ENCODE peak calls at places on chromosomes 1 and 21, in six cellular contexts. A is activated CD4-positive, alpha-beta T cell treated with anti-CD3 and anti-CD28 coated beads, Interleukin-2, amount 50 U/mL, for 1 hour; V is stimulated activated CD4-positive, alpha-beta T cell treated with anti-CD3 and anti-CD28 coated beads, TNF-alpha, amount 100 ng/mL, for 1 hour; S is NAMALWA; F is left cardiac atrium; J is erythroblast. W is an unnamed sample.

GRCh38 chr1:160237558-160237957 is 24.8 kb downstream of the DCAF8 start:
- DNase-seq in J (no peak), F (no peak), A (no peak), V (no peak), S (no peak), W (no peak)

GRCh38 chr21:25428537-25428936 is 178.7 kb downstream of the MRPL39 start:
- DNase-seq in S (no peak), V (no peak), F (no peak), A (no peak), J (no peak), W (no peak)

GRCh38 chr1:93919780-93920179 is 10.6 kb upstream of the GCLM start:
- DNase-seq in V (no peak), A (no peak), J (no peak), S (no peak), F (no peak), W (no peak)

GRCh38 chr1:181073638-181074037 is 14.9 kb upstream of the IER5 start:
- DNase-seq in J (no peak), V (no peak), S (no peak), F (no peak), A (no peak), W (peak)

GRCh38 chr1:24893431-24893830 is 36.6 kb downstream of the RUNX3 start:
- DNase-seq in J (no peak), S (no peak), F (no peak), A (no peak), V (no peak), W (no peak)

GRCh38 chr1:186915555-186915954 is 86.8 kb downstream of the PLA2G4A start:
- DNase-seq in V (no peak), A (no peak), J (no peak), F (no peak), S (no peak), W (no peak)

GRCh38 chr1:86760199-86760598 is 55.8 kb downstream of the SH3GLB1 start:
- DNase-seq in V (no peak), J (no peak), F (no peak), A (no peak), S (no peak), W (no peak)

GRCh38 chr1:12407050-12407961 is 177.5 kb downstream of the VPS13D start:
- DNase-seq in S (no peak), A (no peak), V (no peak), F (no peak), J (peak), W (peak)

GRCh38 chr1:47317841-47318240 is 3.9 kb upstream of the STIL start:
- DNase-seq in S (no peak), A (no peak), F (no peak), V (no peak), J (no peak), W (no peak)

GRCh38 chr21:41254090-41254700 is 62.4 kb upstream of the FAM3B start:
- DNase-seq in S (no peak), V (no peak), A (no peak), J (no peak), F (no peak), W (no peak)

W was measured in SJCRH30.